ENCODE peak calls at places on chromosomes 12 and 14, in eight cellular contexts. T is tibial artery; N is Peyer's patch; A is left ventricle myocardium inferior; K is CD8-positive, alpha-beta T cell; D is right lobe of liver; F is heart right ventricle; O is heart left ventricle. M is an unnamed sample.

GRCh38 chr14:57574617-57575288 is 81.1 kb upstream of the CCDC198 start:
- DNase-seq in T (no peak), N (no peak), A (no peak), K (no peak), D (peak; percentile 47), F (no peak), O (no peak), M (no peak)

GRCh38 chr14:64123241-64123956 is 170.8 kb downstream of the ESR2 start:
- DNase-seq in T (no peak), N (no peak), A (no peak), K (no peak), D (peak; percentile 94), F (no peak), O (no peak), M (no peak)

GRCh38 chr12:124217508-124217981 is 77.3 kb upstream of the RFLNA start:
- DNase-seq in T (no peak), N (no peak), A (no peak), K (no peak), D (no peak), F (no peak), O (no peak), M (no peak)

GRCh38 chr14:68466491-68466977 is 326.3 kb downstream of the ZFP36L1 start:
- DNase-seq in T (no peak), N (no peak), A (no peak), K (no peak), D (no peak), F (no peak), O (peak; percentile 29), M (no peak)

GRCh38 chr12:59164991-59165718 is 244.9 kb upstream of the LRIG3 start:
- DNase-seq in T (no peak), N (no peak), A (no peak), K (no peak), D (no peak), F (no peak), O (no peak), M (no peak)

GRCh38 chr12:114238808-114239207 is 167.1 kb downstream of the TBX5 start:
- DNase-seq in T (no peak), N (no peak), A (peak; percentile 45), K (no peak), D (no peak), F (peak; percentile 32), O (peak; percentile 75), M (no peak)

GRCh38 chr12:15774819-15775218 is 14.4 kb downstream of the EPS8 start:
- DNase-seq in T (no peak), N (no peak), A (no peak), K (no peak), D (no peak), F (no peak), O (no peak), M (no peak)

GRCh38 chr14:60862283-60862682 is 118.6 kb downstream of the TRMT5 start:
- DNase-seq in T (peak; percentile 65), N (peak; percentile 67), A (no peak), K (no peak), D (no peak), F (no peak), O (peak; percentile 49), M (peak; percentile 85)

GRCh38 chr12:84730561-84731162 is 181.9 kb downstream of the SLC6A15 start:
- DNase-seq in T (no peak), N (no peak), A (no peak), K (no peak), D (no peak), F (no peak), O (no peak), M (no peak)

GRCh38 chr12:42958271-42958674 is 368.7 kb upstream of the PRICKLE1 start:
- DNase-seq in T (no peak), N (no peak), A (no peak), K (no peak), D (no peak), F (no peak), O (no peak), M (no peak)

GRCh38 chr14:102774391-102775153 is 2.7 kb upstream of the TRAF3 start:
- DNase-seq in T (no peak), N (peak; percentile 83), A (no peak), K (peak; percentile 65), D (no peak), F (no peak), O (no peak), M (no peak)

GRCh38 chr14:89912667-89913211 is 41.8 kb downstream of the EFCAB11 start:
- DNase-seq in T (no peak), N (no peak), A (no peak), K (no peak), D (no peak), F (no peak), O (no peak), M (no peak)

GRCh38 chr14:30759172-30760125 is 114.9 kb upstream of the COCH start:
- DNase-seq in T (no peak), N (no peak), A (no peak), K (no peak), D (no peak), F (no peak), O (no peak), M (no peak)

GRCh38 chr14:77931441-77931840 is 131.5 kb downstream of the ADCK1 start:
- DNase-seq in T (no peak), N (no peak), A (no peak), K (no peak), D (no peak), F (no peak), O (no peak), M (no peak)

GRCh38 chr12:103169-103981 is 36.8 kb downstream of the IQSEC3 start:
- DNase-seq in T (peak; percentile 11), N (no peak), A (no peak), K (no peak), D (no peak), F (no peak), O (no peak), M (no peak)

GRCh38 chr14:22691171-22691570 is 47.0 kb upstream of the OR6J1 start:
- DNase-seq in T (no peak), N (no peak), A (no peak), K (no peak), D (no peak), F (no peak), O (no peak), M (no peak)

GRCh38 chr12:32896438-32897275 is at the start of gene PKP2:
- DNase-seq in T (no peak), N (peak; percentile 87), A (peak; percentile 58), K (no peak), D (peak; percentile 89), F (peak; percentile 68), O (peak; percentile 69), M (peak; percentile 71)

GRCh38 chr14:92341791-92342190 is 18.8 kb downstream of the SLC24A4 start:
- DNase-seq in T (no peak), N (no peak), A (no peak), K (no peak), D (no peak), F (no peak), O (no peak), M (no peak)

DNA sequence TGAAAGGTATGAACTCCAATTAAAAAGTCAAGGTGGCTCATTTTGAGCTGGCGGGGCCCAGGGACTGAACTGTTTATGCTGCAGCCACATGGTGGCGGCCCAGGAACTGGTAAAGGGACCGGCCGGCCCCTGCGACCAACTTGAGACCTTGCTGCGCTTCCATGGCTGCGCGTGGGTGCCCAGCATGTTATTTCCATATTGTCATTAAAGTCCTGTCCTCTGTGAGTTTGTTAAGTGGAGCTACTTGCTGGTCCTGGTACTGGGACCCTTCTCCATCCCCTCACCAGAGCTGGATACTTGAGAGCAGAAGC is 62.3 kb downstream of the BEGAIN start:
- DNase-seq in T (peak; percentile 60), N (no peak), A (no peak), K (peak; percentile 10), D (no peak), F (no peak), O (no peak), M (no peak)
- TF ChIP-seq CTCF in T (no peak), N (peak; percentile 47), A (no peak), K (peak; percentile 45), D (peak; percentile 45), F (peak; percentile 57), O (peak; percentile 23), M (no peak)

DNA sequence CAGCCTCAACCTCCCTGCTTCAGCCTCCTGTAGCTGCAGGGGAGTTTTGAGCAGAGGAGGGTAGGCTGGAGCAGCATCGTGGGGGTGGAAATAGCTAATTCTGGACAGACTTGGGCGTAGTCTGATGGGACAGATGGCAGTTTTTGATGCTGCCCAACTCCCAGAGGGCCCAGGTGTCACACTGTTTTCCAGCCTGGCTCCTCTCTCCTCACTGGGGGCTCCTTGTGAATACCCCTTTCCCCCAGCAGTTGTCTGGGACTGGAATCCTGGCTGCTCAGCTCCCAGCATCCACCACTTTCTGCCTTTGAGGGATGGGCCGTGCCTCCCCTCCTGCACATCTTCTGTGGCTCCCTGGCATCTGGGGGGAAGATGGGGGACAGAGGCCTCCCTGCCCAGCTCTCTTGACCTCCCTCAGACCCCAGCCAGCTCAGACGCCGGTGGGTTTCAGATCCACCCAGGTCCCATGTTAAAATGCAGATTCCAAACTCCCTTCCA is 34.0 kb downstream of the SH2B3 start:
- DNase-seq in T (no peak), N (peak; percentile 42), A (no peak), K (no peak), D (no peak), F (no peak), O (no peak), M (no peak)
- H3K4me1 ChIP-seq in T (peaks cover 31% of the 10 kb centered on the region), N (peaks cover 50% of the 10 kb centered on the region), A (peaks cover 100% of the 10 kb centered on the region), K (peaks cover 83% of the 10 kb centered on the region), D (peaks cover 4% of the 10 kb centered on the region), F (peaks cover 99% of the 10 kb centered on the region), O (peaks cover 100% of the 10 kb centered on the region), M (peaks cover 11% of the 10 kb centered on the region)

DNA sequence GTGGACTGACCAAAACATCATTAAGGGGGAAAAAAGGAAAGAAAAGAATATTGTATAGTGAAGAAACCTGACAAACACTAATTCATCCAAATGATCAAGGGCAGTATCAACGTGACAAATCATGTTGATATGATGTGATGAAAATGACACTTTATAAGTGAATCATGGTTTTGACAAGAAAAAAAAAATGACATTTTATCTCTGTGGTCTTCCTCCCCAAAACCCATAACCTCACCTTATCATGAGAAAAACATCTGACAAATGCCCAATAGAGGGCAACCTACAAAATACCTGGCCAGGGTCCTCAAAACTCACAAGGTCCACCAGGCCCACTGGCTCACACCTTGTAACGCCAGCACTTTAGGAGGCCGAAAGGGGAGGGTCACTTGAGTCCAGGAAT is 13.8 kb downstream of the TMED10 start:
- DNase-seq in T (no peak), N (no peak), A (no peak), K (no peak), D (no peak), F (no peak), O (no peak), M (no peak)
- TF ChIP-seq CTCF in T (no peak), N (no peak), A (no peak), K (no peak), D (no peak), F (no peak), O (no peak), M (no peak)

DNA sequence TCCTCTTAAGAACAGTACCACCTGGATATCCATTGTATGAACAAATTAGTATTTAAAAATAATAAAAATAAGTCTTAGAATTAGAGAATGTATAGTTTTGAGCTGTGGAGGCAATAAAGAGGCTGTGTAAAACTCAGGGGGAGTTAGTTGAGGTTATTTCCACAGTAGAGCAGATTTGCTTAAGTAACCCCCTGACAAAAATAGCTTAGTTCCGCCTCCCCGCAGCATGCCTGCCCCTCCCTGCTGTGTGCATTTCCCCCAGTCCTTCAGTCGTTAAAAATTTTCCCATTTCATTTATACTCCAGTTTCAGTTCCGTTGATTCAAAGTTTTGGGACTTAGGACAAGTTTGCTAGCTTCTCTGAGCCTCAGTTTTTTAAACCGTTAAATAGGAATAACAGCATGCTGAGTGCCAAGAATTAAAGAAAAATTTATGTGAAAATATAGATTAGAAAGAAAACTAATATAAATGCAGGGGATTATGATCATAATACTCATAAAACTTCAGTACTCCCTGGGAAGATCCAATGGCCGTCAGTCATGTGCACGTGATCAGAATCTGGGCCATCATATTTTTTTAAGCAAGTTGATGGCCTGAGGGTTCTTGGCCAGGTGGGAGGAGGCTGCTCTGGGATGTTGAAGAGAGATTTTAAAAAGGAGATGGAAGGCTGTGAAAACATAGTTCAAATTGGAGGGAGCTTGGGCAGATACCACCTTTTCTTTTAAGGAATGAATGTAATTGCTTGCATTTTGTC is 14.5 kb upstream of the SLC38A2 start:
- DNase-seq in T (peak; percentile 84), N (peak; percentile 62), A (peak; percentile 48), K (no peak), D (no peak), F (peak; percentile 42), O (peak; percentile 64), M (no peak)
- H3K4me1 ChIP-seq in T (peaks cover 44% of the 10 kb centered on the region), N (peaks cover 5% of the 10 kb centered on the region), A (peaks cover 62% of the 10 kb centered on the region), K (peaks cover 48% of the 10 kb centered on the region), D (peaks cover 4% of the 10 kb centered on the region), F (peaks cover 57% of the 10 kb centered on the region), O (peaks cover 77% of the 10 kb centered on the region), M (peaks cover 21% of the 10 kb centered on the region)